ENCODE peak calls at places on chromosomes 3 and 15, in five cellular contexts. J, Y, A, F and H are unnamed samples.
A peak's percentile ranks its signal among the peaks of the same experiment; 100 is the strongest.

GRCh38 chr3:33372218-33373081 is 67.8 kb downstream of the UBP1 start:
- DNase-seq in F (peak; percentile 27), J (no peak), A (peak; percentile 74), Y (no peak), H (peak; percentile 60)

GRCh38 chr3:190585771-190586630 is 72.1 kb downstream of the IL1RAP start:
- DNase-seq in F (no peak), J (peak; percentile 86), A (peak; percentile 98), Y (peak; percentile 38), H (peak; percentile 94)

GRCh38 chr15:55434989-55435825 is 26.9 kb downstream of the PIERCE2 start:
- DNase-seq in J (peak; percentile 37), A (peak; percentile 78), Y (no peak), F (no peak), H (peak; percentile 58)

GRCh38 chr15:76057332-76058000 is 2.3 kb upstream of the TMEM266 start:
- DNase-seq in A (peak; percentile 58), J (peak; percentile 43), F (peak; percentile 21), Y (no peak), H (peak; percentile 16)

GRCh38 chr3:48236531-48236930 is 4.4 kb upstream of the ZNF589 start:
- DNase-seq in J (no peak), Y (no peak), A (no peak), F (no peak), H (no peak)

GRCh38 chr3:184448321-184449160 is 68.7 kb downstream of the CHRD start:
- DNase-seq in J (peak; percentile 100), Y (no peak), A (peak; percentile 72), F (no peak), H (peak; percentile 82)

GRCh38 chr15:45573961-45574629 is 13.1 kb upstream of the BLOC1S6 start:
- DNase-seq in A (peak; percentile 29), F (no peak), Y (no peak), J (no peak), H (no peak)

GRCh38 chr3:126521122-126521891 is 2.6 kb upstream of the CHST13 start:
- DNase-seq in A (peak; percentile 30), Y (peak; percentile 22), F (no peak), J (no peak), H (no peak)

GRCh38 chr3:125229168-125229567 is 16.6 kb upstream of the SLC12A8 start:
- DNase-seq in Y (no peak), A (no peak), F (no peak), J (no peak), H (no peak)

GRCh38 chr15:90036806-90037509 is 35.8 kb downstream of the ZNF710 start:
- DNase-seq in Y (no peak), J (no peak), A (no peak), F (no peak), H (no peak)

GRCh38 chr3:12193485-12194165 is 34.9 kb upstream of the TIMP4 start:
- DNase-seq in A (peak; percentile 98), Y (peak; percentile 59), F (no peak), J (peak; percentile 96), H (peak; percentile 97)

GRCh38 chr3:183800221-183800863 is 25.0 kb downstream of the MAP6D1 start:
- DNase-seq in Y (no peak), A (no peak), J (no peak), F (no peak), H (no peak)

GRCh38 chr3:122469659-122470058 is 45.1 kb downstream of the KPNA1 start:
- DNase-seq in F (no peak), A (no peak), J (no peak), Y (no peak), H (no peak)

GRCh38 chr3:176814252-176814651 is 383.0 kb downstream of the TBL1XR1 start:
- DNase-seq in J (no peak), A (peak; percentile 72), F (no peak), Y (peak; percentile 65), H (peak; percentile 55)

GRCh38 chr15:28068930-28069329 is 30.2 kb downstream of the OCA2 start:
- DNase-seq in A (no peak), J (no peak), F (no peak), Y (no peak), H (no peak)

GRCh38 chr15:96448923-96449322 is 118.4 kb downstream of the NR2F2 start:
- DNase-seq in A (no peak), Y (no peak), F (no peak), J (no peak), H (no peak)

GRCh38 chr3:151183253-151183652 is 19.8 kb downstream of the GPR171 start:
- DNase-seq in F (no peak), Y (no peak), A (no peak), J (no peak), H (no peak)

GRCh38 chr3:43286886-43287301 is 554 bp downstream of the SNRK start:
- DNase-seq in F (peak; percentile 19), J (no peak), Y (no peak), A (peak; percentile 78), H (no peak)

GRCh38 chr3:4996771-4997291 is 17.6 kb downstream of the BHLHE40 start:
- DNase-seq in A (no peak), J (no peak), F (no peak), Y (no peak), H (no peak)

GRCh38 chr15:39255760-39256159 is 325.1 kb upstream of the THBS1 start:
- DNase-seq in A (no peak), Y (no peak), J (no peak), F (no peak), H (no peak)

GRCh38 chr3:197003461-197004385 is 25.9 kb downstream of the MELTF start:
- DNase-seq in J (no peak), A (no peak), Y (peak; percentile 35), F (no peak), H (no peak)

GRCh38 chr3:124119056-124119721 is 127.3 kb upstream of the ROPN1 start:
- DNase-seq in F (no peak), J (no peak), Y (no peak), A (peak; percentile 93), H (peak; percentile 43)

GRCh38 chr3:154954750-154955149 is 125.4 kb upstream of the MME start:
- DNase-seq in A (peak; percentile 72), F (no peak), J (no peak), Y (no peak), H (peak; percentile 37)

GRCh38 chr3:178195824-178196223 is 340.4 kb upstream of the KCNMB2 start:
- DNase-seq in J (no peak), Y (no peak), F (no peak), A (peak; percentile 84), H (peak; percentile 42)

GRCh38 chr3:49199900-49200281 is 28.5 kb downstream of the KLHDC8B start:
- DNase-seq in F (no peak), J (no peak), Y (no peak), A (peak; percentile 63), H (no peak)

GRCh38 chr3:173410836-173411235 is 13.3 kb downstream of the NLGN1 start:
- DNase-seq in F (no peak), J (no peak), Y (no peak), A (no peak), H (no peak)

GRCh38 chr3:173411288-173412064 is 13.9 kb downstream of the NLGN1 start:
- DNase-seq in J (no peak), F (no peak), A (peak; percentile 81), Y (no peak), H (peak; percentile 56)
- H3K4me3 ChIP-seq in J (no peak overlapping the region), F (no peak overlapping the region), A (no peak overlapping the region), Y (peak overlapping the region; percentile 34), H (no peak overlapping the region)

GRCh38 chr3:53131136-53131495 is 881 bp upstream of the RFT1 start:
- DNase-seq in Y (no peak), J (no peak), F (no peak), A (peak; percentile 41), H (no peak)
- H3K4me3 ChIP-seq in Y (peak overlapping the region; percentile 99), J (peak overlapping the region; percentile 82), F (peak overlapping the region; percentile 93), A (peak overlapping the region; percentile 99), H (no peak overlapping the region)

DNA sequence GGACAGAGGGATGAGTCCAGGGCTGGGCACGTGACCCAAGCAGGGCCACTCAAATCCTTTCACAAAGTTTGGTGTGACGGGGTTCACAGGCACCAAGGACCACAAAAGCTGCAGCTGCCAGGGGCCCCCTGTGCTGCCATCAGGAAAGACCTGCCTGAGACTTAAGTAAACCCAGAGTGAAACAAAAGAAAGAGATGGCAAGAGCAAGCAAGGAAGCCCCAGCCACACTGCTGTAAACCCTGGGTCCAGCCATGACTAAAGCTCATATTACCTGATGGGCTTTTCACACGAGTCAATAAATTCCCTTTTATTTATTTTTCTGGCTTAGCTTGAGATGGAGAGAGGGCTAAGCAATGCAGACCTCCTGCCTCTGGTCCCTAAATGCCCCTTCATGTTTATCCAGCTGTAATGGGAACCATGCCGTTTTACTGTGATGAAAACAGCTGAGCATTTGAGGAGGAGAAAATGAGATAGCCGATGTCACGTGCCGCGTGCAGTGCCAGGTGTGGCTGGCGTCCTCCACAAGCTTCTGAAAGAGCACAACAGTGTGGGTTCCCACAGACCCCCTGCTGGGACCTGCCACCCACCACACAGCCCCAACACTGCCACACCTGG is 34.4 kb downstream of the ADAMTS17 start:
- DNase-seq in A (no peak), J (no peak), Y (no peak), F (no peak), H (no peak)
- H3K4me3 ChIP-seq in A (no peak overlapping the region), J (no peak overlapping the region), Y (no peak overlapping the region), F (no peak overlapping the region), H (no peak overlapping the region)

GRCh38 chr3:10814623-10815022 is 1.4 kb upstream of the SLC6A11 start:
- DNase-seq in J (no peak), F (no peak), A (no peak), Y (no peak), H (no peak)

GRCh38 chr3:10816019-10816862 is at the start of gene SLC6A11:
- DNase-seq in A (peak; percentile 11), F (no peak), Y (no peak), J (no peak), H (no peak)

GRCh38 chr3:10817506-10817905 is 1.5 kb downstream of the SLC6A11 start:
- DNase-seq in F (no peak), A (no peak), J (no peak), Y (no peak), H (no peak)

GRCh38 chr3:10815487-10815886 is 541 bp upstream of the SLC6A11 start:
- DNase-seq in A (no peak), J (no peak), F (no peak), Y (no peak), H (no peak)

DNA sequence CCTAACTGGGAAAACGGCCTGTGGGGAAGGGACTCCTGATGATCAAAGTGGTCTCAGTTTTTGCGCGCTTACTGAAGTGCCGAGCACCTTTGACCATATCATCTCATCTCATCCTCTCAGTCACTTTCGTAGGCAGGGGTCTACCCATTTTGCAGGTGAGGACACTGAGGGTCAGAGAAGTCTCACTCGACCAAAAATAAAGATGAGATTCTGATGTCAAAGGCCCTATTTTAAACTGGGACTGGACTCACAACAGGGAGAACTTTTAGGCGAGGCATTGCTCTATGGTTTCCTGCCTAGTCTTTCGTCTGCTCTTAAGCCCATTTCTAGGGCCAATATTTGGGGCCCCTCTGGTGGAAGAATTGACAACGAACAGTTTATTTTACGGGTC is 830 bp downstream of the SLC6A11 start:
- DNase-seq in A (no peak), Y (no peak), J (no peak), F (no peak), H (no peak)
- H3K4me3 ChIP-seq in A (no peak overlapping the region), Y (no peak overlapping the region), J (no peak overlapping the region), F (no peak overlapping the region), H (no peak overlapping the region)

GRCh38 chr3:170608475-170608874 is 22.6 kb upstream of the SLC7A14 start:
- DNase-seq in F (no peak), Y (no peak), J (no peak), A (no peak), H (no peak)
- H3K4me3 ChIP-seq in F (no peak overlapping the region), Y (no peak overlapping the region), J (no peak overlapping the region), A (no peak overlapping the region), H (no peak overlapping the region)

DNA sequence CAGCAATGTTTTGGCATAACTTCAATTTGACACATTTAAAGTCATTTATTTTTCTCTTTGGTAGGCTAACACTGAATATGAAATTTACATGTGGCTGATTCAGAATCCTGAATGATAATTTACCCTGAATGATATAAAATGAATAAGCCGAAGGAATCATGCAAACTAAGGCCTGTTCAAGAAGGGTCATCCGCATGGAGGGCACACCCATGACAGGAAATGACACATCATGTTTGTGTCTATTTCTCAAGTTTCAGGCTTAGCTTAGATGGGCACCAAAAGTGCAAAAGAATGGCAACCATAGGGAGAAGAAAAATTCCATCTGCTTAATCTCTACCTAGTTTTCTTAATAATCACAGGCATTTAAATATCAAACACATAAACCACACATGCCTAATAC is 141.5 kb downstream of the DUT start:
- DNase-seq in A (peak; percentile 90), F (no peak), J (no peak), Y (no peak), H (peak; percentile 53)
- H3K4me3 ChIP-seq in A (no peak overlapping the region), F (no peak overlapping the region), J (no peak overlapping the region), Y (no peak overlapping the region), H (no peak overlapping the region)